ENCODE peak calls at places on chromosome 15, in four cellular contexts. H is astrocyte of the spinal cord, Z is stomach, K is neural crest cell. M is an unnamed sample.

GRCh38 chr15:78626611-78627010 is 5.8 kb upstream of the CHRNA3 start:
- DNase-seq in H (no peak), K (no peak), Z (peak), M (no peak)

GRCh38 chr15:52111517-52112202 is 915 bp downstream of the BCL2L10 start:
- DNase-seq in Z (no peak), H (no peak), K (no peak), M (no peak)

GRCh38 chr15:60718661-60719069 is 239.7 kb upstream of the ICE2 start:
- DNase-seq in Z (no peak), K (no peak), H (peak), M (no peak)

GRCh38 chr15:59632714-59633113 is 21.1 kb downstream of the GCNT3 start:
- DNase-seq in Z (no peak), H (no peak), K (peak), M (no peak)

GRCh38 chr15:45499426-45499825 is 23.1 kb downstream of the SLC30A4 start:
- DNase-seq in H (peak), K (no peak), Z (no peak), M (no peak)

GRCh38 chr15:80076321-80077318 is 17.1 kb downstream of the ZFAND6 start:
- DNase-seq in Z (no peak), K (no peak), H (peak), M (no peak)

GRCh38 chr15:92667291-92667904 is 11.8 kb upstream of the FAM174B start:
- DNase-seq in H (no peak), Z (no peak), K (no peak), M (no peak)

GRCh38 chr15:43776101-43776717 is 557 bp downstream of the ELL3 start:
- DNase-seq in H (no peak), K (peak), Z (peak), M (peak)

DNA sequence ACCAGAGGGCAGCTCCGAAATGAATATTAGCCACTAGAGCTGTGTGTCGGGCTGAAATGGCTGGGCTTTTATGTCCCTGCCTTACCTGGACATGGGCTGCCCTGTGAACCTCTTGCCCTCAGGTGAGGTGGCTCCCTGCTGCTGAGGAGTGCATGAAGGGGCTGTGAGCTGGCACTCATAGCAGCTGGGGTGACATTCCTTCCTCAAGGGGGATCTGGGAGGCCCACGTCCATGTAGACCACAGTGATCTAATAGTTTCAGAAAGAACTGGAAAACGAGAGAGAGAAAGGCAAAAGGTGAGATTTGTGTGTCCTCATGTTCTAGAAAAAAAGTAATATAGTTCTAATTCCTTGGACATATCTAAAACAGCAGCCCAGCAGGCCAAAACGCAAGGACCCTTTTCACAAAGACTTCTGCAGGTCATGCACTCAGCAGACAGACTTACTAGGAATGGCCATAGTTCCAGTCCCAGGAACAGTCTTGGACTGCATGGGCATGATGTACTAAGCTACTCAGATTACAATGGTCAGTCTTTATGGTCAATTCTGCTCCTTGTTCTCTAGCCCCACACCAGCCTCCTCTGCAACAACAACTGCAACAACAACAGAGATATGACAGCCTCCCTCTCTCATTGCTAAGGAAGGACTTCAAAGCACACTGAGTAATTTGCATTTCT is 10.8 kb upstream of the SLC24A5 start:
- DNase-seq in H (no peak), K (no peak), Z (no peak), M (no peak)
- TF ChIP-seq CTCF in H (no peak), K (no peak), Z (no peak), M (no peak)

GRCh38 chr15:96345560-96346389 is 15.3 kb downstream of the NR2F2 start:
- DNase-seq in Z (peak), H (peak), K (peak), M (peak)
- TF ChIP-seq CTCF in Z (no peak), H (peak), K (peak), M (peak)

GRCh38 chr15:83446904-83447708 is at the start of gene SH3GL3:
- DNase-seq in Z (peak), K (peak), H (peak), M (peak)
- TF ChIP-seq CTCF in Z (no peak), K (peak), H (peak), M (no peak)

GRCh38 chr15:28015855-28016254 is 83.3 kb downstream of the OCA2 start:
- DNase-seq in Z (no peak), K (no peak), H (no peak), M (no peak)
- TF ChIP-seq CTCF in Z (no peak), K (no peak), H (no peak), M (no peak)

DNA sequence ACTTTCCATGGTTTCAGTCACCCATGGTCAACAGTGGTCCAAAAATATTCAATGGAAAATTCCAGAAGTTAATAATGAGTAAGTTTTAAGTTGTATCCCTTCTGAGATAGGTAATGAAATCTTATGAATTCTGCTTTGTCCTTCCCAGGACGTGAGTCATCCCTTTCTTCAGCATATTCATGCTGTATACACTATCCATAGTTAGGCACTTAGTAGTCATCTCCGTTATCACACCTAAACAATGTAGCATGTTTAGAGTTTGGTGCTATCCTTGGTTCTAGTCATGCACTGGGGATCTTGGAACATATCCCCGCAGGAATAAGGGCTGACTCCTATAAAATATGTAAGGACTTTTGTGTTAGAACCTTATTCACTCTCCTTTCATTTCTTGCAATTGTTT is 153.2 kb downstream of the UNC13C start:
- DNase-seq in Z (no peak), K (no peak), H (no peak), M (no peak)
- TF ChIP-seq CTCF in Z (no peak), K (no peak), H (no peak), M (no peak)